ENCODE peak calls at places on chromosomes 11 and 22, in nine cellular contexts. M is H9, E is NCI-H748 treated with DMSO at 0.1 percent for 48 hours, J is GM12892, Q is fibroblast of the conjunctiva, V is Peyer's patch, F is fibroblast of lung, U is A549, K is T1000. P is an unnamed sample.

GRCh38 chr11:93541884-93542752 is 1.1 kb downstream of the SMCO4 start:
- DNase-seq in M (peak; percentile 72), E (no peak), J (peak; percentile 46), Q (peak; percentile 4), V (peak; percentile 58), F (peak; percentile 82), U (peak; percentile 58), K (peak; percentile 28), P (no peak)

GRCh38 chr11:35927730-35928129 is 16.1 kb upstream of the LDLRAD3 start:
- DNase-seq in M (no peak), E (no peak), J (no peak), Q (peak; percentile 66), V (no peak), F (peak; percentile 63), U (peak; percentile 80), K (no peak), P (peak; percentile 69)

GRCh38 chr22:48944433-48944755 is 883.3 kb downstream of the BRD1 start:
- DNase-seq in M (no peak), E (no peak), J (no peak), Q (no peak), V (peak; percentile 1), F (no peak), U (no peak), K (no peak), P (no peak)

GRCh38 chr11:6817668-6818067 is 18.2 kb upstream of the OR6A2 start:
- DNase-seq in M (peak; percentile 87), E (no peak), J (no peak), Q (no peak), V (no peak), F (no peak), U (no peak), K (no peak), P (no peak)

GRCh38 chr22:49492308-49492707 is 335.4 kb downstream of the BRD1 start:
- DNase-seq in M (no peak), E (no peak), J (no peak), Q (no peak), V (no peak), F (no peak), U (no peak), K (no peak), P (no peak)

GRCh38 chr11:204587-205109 is 2.6 kb downstream of the BET1L start:
- DNase-seq in M (no peak), E (no peak), J (no peak), Q (no peak), V (no peak), F (no peak), U (no peak), K (no peak), P (no peak)

GRCh38 chr11:78350646-78351165 is 66.9 kb downstream of the GAB2 start:
- DNase-seq in M (no peak), E (no peak), J (no peak), Q (no peak), V (no peak), F (peak; percentile 67), U (no peak), K (no peak), P (no peak)

GRCh38 chr22:45932066-45932465 is 44.9 kb downstream of the WNT7B start:
- DNase-seq in M (no peak), E (no peak), J (no peak), Q (no peak), V (no peak), F (peak; percentile 67), U (no peak), K (peak; percentile 39), P (no peak)

GRCh38 chr22:37192232-37192631 is 4.2 kb upstream of the C1QTNF6 start:
- DNase-seq in M (no peak), E (no peak), J (no peak), Q (no peak), V (no peak), F (no peak), U (no peak), K (no peak), P (no peak)

GRCh38 chr11:72772059-72772458 is 19.9 kb upstream of the ARAP1 start:
- DNase-seq in M (no peak), E (no peak), J (no peak), Q (no peak), V (no peak), F (no peak), U (no peak), K (no peak), P (no peak)

GRCh38 chr11:32563600-32563959 is 20.1 kb upstream of the EIF3M start:
- DNase-seq in M (no peak), E (no peak), J (no peak), Q (no peak), V (no peak), F (no peak), U (no peak), K (no peak), P (no peak)

GRCh38 chr11:122812612-122813011 is 25.7 kb upstream of the CRTAM start:
- DNase-seq in M (no peak), E (no peak), J (no peak), Q (no peak), V (no peak), F (no peak), U (no peak), K (no peak), P (no peak)

GRCh38 chr22:46083383-46084350 is 66.7 kb upstream of the PPARA start:
- DNase-seq in M (no peak), E (no peak), J (no peak), Q (no peak), V (no peak), F (no peak), U (no peak), K (no peak), P (no peak)

GRCh38 chr11:134752526-134752925 is 340.5 kb upstream of the B3GAT1 start:
- DNase-seq in M (no peak), E (no peak), J (no peak), Q (no peak), V (no peak), F (no peak), U (no peak), K (no peak), P (no peak)

GRCh38 chr11:47213985-47214564 is 699 bp upstream of the DDB2 start:
- DNase-seq in M (peak; percentile 94), E (peak; percentile 83), J (peak; percentile 71), Q (peak; percentile 76), V (peak; percentile 89), F (peak; percentile 88), U (peak; percentile 95), K (peak; percentile 27), P (no peak)

GRCh38 chr11:8735094-8735493 is 52.5 kb downstream of the RPL27A start:
- DNase-seq in M (no peak), E (no peak), J (no peak), Q (no peak), V (no peak), F (peak; percentile 42), U (no peak), K (no peak), P (no peak)

GRCh38 chr11:47271961-47272661 is 2.2 kb downstream of the MADD start:
- DNase-seq in M (no peak), E (no peak), J (no peak), Q (no peak), V (peak; percentile 53), F (no peak), U (no peak), K (no peak), P (no peak)

GRCh38 chr11:12069053-12069676 is 41.2 kb upstream of the MICAL2 start:
- DNase-seq in M (no peak), E (no peak), J (no peak), Q (no peak), V (no peak), F (no peak), U (no peak), K (no peak), P (no peak)

GRCh38 chr11:42232655-42233054 is 773.2 kb upstream of the LRRC4C start:
- DNase-seq in M (no peak), E (no peak), J (no peak), Q (no peak), V (no peak), F (no peak), U (no peak), K (no peak), P (no peak)

GRCh38 chr22:40594924-40595323 is 41.6 kb downstream of the MRTFA start:
- DNase-seq in M (no peak), E (no peak), J (no peak), Q (no peak), V (no peak), F (no peak), U (no peak), K (no peak), P (no peak)

GRCh38 chr11:75449776-75450175 is 16.8 kb upstream of the KLHL35 start:
- DNase-seq in M (no peak), E (no peak), J (no peak), Q (no peak), V (no peak), F (no peak), U (no peak), K (no peak), P (no peak)

GRCh38 chr22:30262112-30262511 is 4.5 kb downstream of the OSM start:
- DNase-seq in M (no peak), E (no peak), J (no peak), Q (no peak), V (no peak), F (no peak), U (no peak), K (no peak), P (no peak)

GRCh38 chr11:133977067-133977681 is 20.4 kb upstream of the IGSF9B start:
- DNase-seq in M (no peak), E (no peak), J (peak; percentile 70), Q (no peak), V (no peak), F (no peak), U (no peak), K (no peak), P (no peak)

GRCh38 chr22:23054531-23055257 is 15.6 kb upstream of the GNAZ start:
- DNase-seq in M (peak; percentile 18), E (no peak), J (no peak), Q (no peak), V (peak; percentile 17), F (no peak), U (no peak), K (no peak), P (no peak)

GRCh38 chr11:129950319-129951034 is 52.2 kb downstream of the PRDM10 start:
- DNase-seq in M (no peak), E (no peak), J (no peak), Q (peak; percentile 12), V (no peak), F (peak; percentile 69), U (no peak), K (no peak), P (peak; percentile 42)

GRCh38 chr11:68872216-68873003 is 30.7 kb upstream of the CPT1A start:
- DNase-seq in M (no peak), E (no peak), J (no peak), Q (no peak), V (no peak), F (peak; percentile 37), U (no peak), K (no peak), P (no peak)

GRCh38 chr22:37911697-37912096 is 5.6 kb downstream of the MICALL1 start:
- DNase-seq in M (no peak), E (no peak), J (no peak), Q (no peak), V (no peak), F (no peak), U (no peak), K (no peak), P (no peak)

P was measured in skeletal muscle cell.